ENCODE peak calls at places on chromosomes 6 and 20, in seven cellular contexts. One of them, this sample, is unnamed.

GRCh38 chr20:4736875-4737274 is 15.2 kb downstream of the PRND start:
- DNase-seq in psoas muscle: no peak
- DNase-seq in foreskin melanocyte: no peak
- DNase-seq in GM12865: no peak
- DNase-seq in stimulated activated CD8-positive, alpha-beta memory T cell treated with anti-CD3 and anti-CD28 coated beads, Interleukin-7, amount 100 ng/mL, for 4 hours: no peak
- DNase-seq in NCI-H2171: no peak
- DNase-seq in T-helper 17 cell: no peak
- DNase-seq in this sample: no peak

GRCh38 chr6:46175446-46175845 is 4.7 kb upstream of the ENPP5 start:
- DNase-seq in psoas muscle: no peak
- DNase-seq in foreskin melanocyte: no peak
- DNase-seq in GM12865: peak
- DNase-seq in stimulated activated CD8-positive, alpha-beta memory T cell treated with anti-CD3 and anti-CD28 coated beads, Interleukin-7, amount 100 ng/mL, for 4 hours: no peak
- DNase-seq in NCI-H2171: no peak
- DNase-seq in T-helper 17 cell: no peak
- DNase-seq in this sample: no peak

GRCh38 chr6:107114213-107114871 is 973 bp downstream of the BEND3 start:
- DNase-seq in psoas muscle: peak
- DNase-seq in foreskin melanocyte: peak
- DNase-seq in GM12865: peak
- DNase-seq in stimulated activated CD8-positive, alpha-beta memory T cell treated with anti-CD3 and anti-CD28 coated beads, Interleukin-7, amount 100 ng/mL, for 4 hours: no peak
- DNase-seq in NCI-H2171: peak
- DNase-seq in T-helper 17 cell: peak
- DNase-seq in this sample: peak

GRCh38 chr20:18288748-18289705 is 700 bp downstream of the ZNF133 start:
- DNase-seq in psoas muscle: peak
- DNase-seq in foreskin melanocyte: no peak
- DNase-seq in GM12865: peak
- DNase-seq in stimulated activated CD8-positive, alpha-beta memory T cell treated with anti-CD3 and anti-CD28 coated beads, Interleukin-7, amount 100 ng/mL, for 4 hours: no peak
- DNase-seq in NCI-H2171: no peak
- DNase-seq in T-helper 17 cell: no peak
- DNase-seq in this sample: no peak

GRCh38 chr6:40504274-40504673 is 82.9 kb downstream of the LRFN2 start:
- DNase-seq in psoas muscle: no peak
- DNase-seq in foreskin melanocyte: peak
- DNase-seq in GM12865: no peak
- DNase-seq in stimulated activated CD8-positive, alpha-beta memory T cell treated with anti-CD3 and anti-CD28 coated beads, Interleukin-7, amount 100 ng/mL, for 4 hours: no peak
- DNase-seq in NCI-H2171: no peak
- DNase-seq in T-helper 17 cell: no peak
- DNase-seq in this sample: no peak

GRCh38 chr20:9503530-9504251 is 10.7 kb upstream of the LAMP5 start:
- DNase-seq in psoas muscle: no peak
- DNase-seq in foreskin melanocyte: no peak
- DNase-seq in GM12865: peak
- DNase-seq in stimulated activated CD8-positive, alpha-beta memory T cell treated with anti-CD3 and anti-CD28 coated beads, Interleukin-7, amount 100 ng/mL, for 4 hours: no peak
- DNase-seq in NCI-H2171: no peak
- DNase-seq in T-helper 17 cell: no peak
- DNase-seq in this sample: no peak

GRCh38 chr20:45452238-45452637 is 17.3 kb upstream of the WFDC2 start:
- DNase-seq in psoas muscle: no peak
- DNase-seq in foreskin melanocyte: no peak
- DNase-seq in GM12865: no peak
- DNase-seq in stimulated activated CD8-positive, alpha-beta memory T cell treated with anti-CD3 and anti-CD28 coated beads, Interleukin-7, amount 100 ng/mL, for 4 hours: no peak
- DNase-seq in NCI-H2171: no peak
- DNase-seq in T-helper 17 cell: no peak
- DNase-seq in this sample: no peak

GRCh38 chr20:63501818-63502670 is 3.2 kb upstream of the EEF1A2 start:
- DNase-seq in psoas muscle: peak
- DNase-seq in foreskin melanocyte: no peak
- DNase-seq in GM12865: no peak
- DNase-seq in stimulated activated CD8-positive, alpha-beta memory T cell treated with anti-CD3 and anti-CD28 coated beads, Interleukin-7, amount 100 ng/mL, for 4 hours: no peak
- DNase-seq in NCI-H2171: peak
- DNase-seq in T-helper 17 cell: no peak
- DNase-seq in this sample: peak

GRCh38 chr6:155248021-155249001 is 15.5 kb upstream of the CLDN20 start:
- DNase-seq in psoas muscle: peak
- DNase-seq in foreskin melanocyte: peak
- DNase-seq in GM12865: peak
- DNase-seq in stimulated activated CD8-positive, alpha-beta memory T cell treated with anti-CD3 and anti-CD28 coated beads, Interleukin-7, amount 100 ng/mL, for 4 hours: no peak
- DNase-seq in NCI-H2171: peak
- DNase-seq in T-helper 17 cell: no peak
- DNase-seq in this sample: no peak

GRCh38 chr6:126548301-126548700 is 208.4 kb downstream of the CENPW start:
- DNase-seq in psoas muscle: no peak
- DNase-seq in foreskin melanocyte: peak
- DNase-seq in GM12865: no peak
- DNase-seq in stimulated activated CD8-positive, alpha-beta memory T cell treated with anti-CD3 and anti-CD28 coated beads, Interleukin-7, amount 100 ng/mL, for 4 hours: no peak
- DNase-seq in NCI-H2171: no peak
- DNase-seq in T-helper 17 cell: no peak
- DNase-seq in this sample: no peak

GRCh38 chr6:73388800-73389512 is 5.7 kb upstream of the DDX43 start:
- DNase-seq in psoas muscle: peak
- DNase-seq in foreskin melanocyte: peak
- DNase-seq in GM12865: peak
- DNase-seq in stimulated activated CD8-positive, alpha-beta memory T cell treated with anti-CD3 and anti-CD28 coated beads, Interleukin-7, amount 100 ng/mL, for 4 hours: peak
- DNase-seq in NCI-H2171: no peak
- DNase-seq in T-helper 17 cell: peak
- DNase-seq in this sample: peak

GRCh38 chr6:71408966-71409723 is 120.5 kb downstream of the OGFRL1 start:
- DNase-seq in psoas muscle: no peak
- DNase-seq in foreskin melanocyte: no peak
- DNase-seq in GM12865: no peak
- DNase-seq in stimulated activated CD8-positive, alpha-beta memory T cell treated with anti-CD3 and anti-CD28 coated beads, Interleukin-7, amount 100 ng/mL, for 4 hours: no peak
- DNase-seq in NCI-H2171: no peak
- DNase-seq in T-helper 17 cell: no peak
- DNase-seq in this sample: no peak

GRCh38 chr6:27478141-27478705 is 5.3 kb upstream of the ZNF184 start:
- DNase-seq in psoas muscle: no peak
- DNase-seq in foreskin melanocyte: no peak
- DNase-seq in GM12865: peak
- DNase-seq in stimulated activated CD8-positive, alpha-beta memory T cell treated with anti-CD3 and anti-CD28 coated beads, Interleukin-7, amount 100 ng/mL, for 4 hours: no peak
- DNase-seq in NCI-H2171: no peak
- DNase-seq in T-helper 17 cell: no peak
- DNase-seq in this sample: no peak

GRCh38 chr6:104537185-104537584 is 322.5 kb downstream of the HACE1 start:
- DNase-seq in psoas muscle: no peak
- DNase-seq in foreskin melanocyte: no peak
- DNase-seq in GM12865: no peak
- DNase-seq in stimulated activated CD8-positive, alpha-beta memory T cell treated with anti-CD3 and anti-CD28 coated beads, Interleukin-7, amount 100 ng/mL, for 4 hours: no peak
- DNase-seq in NCI-H2171: no peak
- DNase-seq in T-helper 17 cell: no peak
- DNase-seq in this sample: no peak

GRCh38 chr6:106511274-106512047 is 117.8 kb downstream of the RTN4IP1 start:
- DNase-seq in psoas muscle: peak
- DNase-seq in foreskin melanocyte: no peak
- DNase-seq in GM12865: peak
- DNase-seq in stimulated activated CD8-positive, alpha-beta memory T cell treated with anti-CD3 and anti-CD28 coated beads, Interleukin-7, amount 100 ng/mL, for 4 hours: no peak
- DNase-seq in NCI-H2171: no peak
- DNase-seq in T-helper 17 cell: peak
- DNase-seq in this sample: no peak

GRCh38 chr6:53986165-53986720 is 125.0 kb upstream of the MLIP start:
- DNase-seq in psoas muscle: peak
- DNase-seq in foreskin melanocyte: no peak
- DNase-seq in GM12865: peak
- DNase-seq in stimulated activated CD8-positive, alpha-beta memory T cell treated with anti-CD3 and anti-CD28 coated beads, Interleukin-7, amount 100 ng/mL, for 4 hours: no peak
- DNase-seq in NCI-H2171: no peak
- DNase-seq in T-helper 17 cell: no peak
- DNase-seq in this sample: no peak

GRCh38 chr6:100376103-100376502 is 88.6 kb downstream of the SIM1 start:
- DNase-seq in psoas muscle: no peak
- DNase-seq in foreskin melanocyte: no peak
- DNase-seq in GM12865: peak
- DNase-seq in stimulated activated CD8-positive, alpha-beta memory T cell treated with anti-CD3 and anti-CD28 coated beads, Interleukin-7, amount 100 ng/mL, for 4 hours: no peak
- DNase-seq in NCI-H2171: no peak
- DNase-seq in T-helper 17 cell: no peak
- DNase-seq in this sample: no peak

GRCh38 chr6:27078734-27079357 is 168.7 kb upstream of the PRSS16 start:
- DNase-seq in psoas muscle: no peak
- DNase-seq in foreskin melanocyte: peak
- DNase-seq in GM12865: peak
- DNase-seq in stimulated activated CD8-positive, alpha-beta memory T cell treated with anti-CD3 and anti-CD28 coated beads, Interleukin-7, amount 100 ng/mL, for 4 hours: no peak
- DNase-seq in NCI-H2171: peak
- DNase-seq in T-helper 17 cell: no peak
- DNase-seq in this sample: peak

GRCh38 chr20:55394592-55394991 is 610.7 kb downstream of the CBLN4 start:
- DNase-seq in psoas muscle: no peak
- DNase-seq in foreskin melanocyte: no peak
- DNase-seq in GM12865: no peak
- DNase-seq in stimulated activated CD8-positive, alpha-beta memory T cell treated with anti-CD3 and anti-CD28 coated beads, Interleukin-7, amount 100 ng/mL, for 4 hours: no peak
- DNase-seq in NCI-H2171: no peak
- DNase-seq in T-helper 17 cell: no peak
- DNase-seq in this sample: no peak

GRCh38 chr6:113854531-113855499 is 2.3 kb upstream of the MARCKS start:
- DNase-seq in psoas muscle: peak
- DNase-seq in foreskin melanocyte: peak
- DNase-seq in GM12865: peak
- DNase-seq in stimulated activated CD8-positive, alpha-beta memory T cell treated with anti-CD3 and anti-CD28 coated beads, Interleukin-7, amount 100 ng/mL, for 4 hours: no peak
- DNase-seq in NCI-H2171: peak
- DNase-seq in T-helper 17 cell: peak
- DNase-seq in this sample: peak

GRCh38 chr6:63307581-63308246 is 12.1 kb downstream of the LGSN start:
- DNase-seq in psoas muscle: no peak
- DNase-seq in foreskin melanocyte: peak
- DNase-seq in GM12865: peak
- DNase-seq in stimulated activated CD8-positive, alpha-beta memory T cell treated with anti-CD3 and anti-CD28 coated beads, Interleukin-7, amount 100 ng/mL, for 4 hours: no peak
- DNase-seq in NCI-H2171: peak
- DNase-seq in T-helper 17 cell: no peak
- DNase-seq in this sample: no peak

GRCh38 chr6:8166156-8166555 is 63.8 kb upstream of the EEF1E1 start:
- DNase-seq in psoas muscle: no peak
- DNase-seq in foreskin melanocyte: no peak
- DNase-seq in GM12865: no peak
- DNase-seq in stimulated activated CD8-positive, alpha-beta memory T cell treated with anti-CD3 and anti-CD28 coated beads, Interleukin-7, amount 100 ng/mL, for 4 hours: no peak
- DNase-seq in NCI-H2171: no peak
- DNase-seq in T-helper 17 cell: no peak
- DNase-seq in this sample: no peak

GRCh38 chr6:156699017-156699421 is 78.2 kb upstream of the ARID1B start:
- DNase-seq in psoas muscle: no peak
- DNase-seq in foreskin melanocyte: no peak
- DNase-seq in GM12865: peak
- DNase-seq in stimulated activated CD8-positive, alpha-beta memory T cell treated with anti-CD3 and anti-CD28 coated beads, Interleukin-7, amount 100 ng/mL, for 4 hours: no peak
- DNase-seq in NCI-H2171: no peak
- DNase-seq in T-helper 17 cell: no peak
- DNase-seq in this sample: no peak

GRCh38 chr6:136646377-136646776 is 96.2 kb upstream of the MAP7 start:
- DNase-seq in psoas muscle: no peak
- DNase-seq in foreskin melanocyte: no peak
- DNase-seq in GM12865: no peak
- DNase-seq in stimulated activated CD8-positive, alpha-beta memory T cell treated with anti-CD3 and anti-CD28 coated beads, Interleukin-7, amount 100 ng/mL, for 4 hours: no peak
- DNase-seq in NCI-H2171: no peak
- DNase-seq in T-helper 17 cell: no peak
- DNase-seq in this sample: no peak

GRCh38 chr6:29631209-29631810 is 1.7 kb downstream of the GABBR1 start:
- DNase-seq in psoas muscle: no peak
- DNase-seq in foreskin melanocyte: no peak
- DNase-seq in GM12865: no peak
- DNase-seq in stimulated activated CD8-positive, alpha-beta memory T cell treated with anti-CD3 and anti-CD28 coated beads, Interleukin-7, amount 100 ng/mL, for 4 hours: no peak
- DNase-seq in NCI-H2171: no peak
- DNase-seq in T-helper 17 cell: no peak
- DNase-seq in this sample: no peak

GRCh38 chr6:12190252-12190651 is 99.9 kb upstream of the EDN1 start:
- DNase-seq in psoas muscle: no peak
- DNase-seq in foreskin melanocyte: no peak
- DNase-seq in GM12865: no peak
- DNase-seq in stimulated activated CD8-positive, alpha-beta memory T cell treated with anti-CD3 and anti-CD28 coated beads, Interleukin-7, amount 100 ng/mL, for 4 hours: no peak
- DNase-seq in NCI-H2171: no peak
- DNase-seq in T-helper 17 cell: no peak
- DNase-seq in this sample: no peak

GRCh38 chr6:166411271-166411670 is 28.5 kb upstream of the MPC1 start:
- DNase-seq in psoas muscle: no peak
- DNase-seq in foreskin melanocyte: no peak
- DNase-seq in GM12865: no peak
- DNase-seq in stimulated activated CD8-positive, alpha-beta memory T cell treated with anti-CD3 and anti-CD28 coated beads, Interleukin-7, amount 100 ng/mL, for 4 hours: no peak
- DNase-seq in NCI-H2171: no peak
- DNase-seq in T-helper 17 cell: no peak
- DNase-seq in this sample: no peak

GRCh38 chr6:155493694-155494143 is 38.1 kb upstream of the NOX3 start:
- DNase-seq in psoas muscle: peak
- DNase-seq in foreskin melanocyte: peak
- DNase-seq in GM12865: peak
- DNase-seq in stimulated activated CD8-positive, alpha-beta memory T cell treated with anti-CD3 and anti-CD28 coated beads, Interleukin-7, amount 100 ng/mL, for 4 hours: no peak
- DNase-seq in NCI-H2171: no peak
- DNase-seq in T-helper 17 cell: no peak
- DNase-seq in this sample: no peak